ENCODE peak calls at places on chromosomes 7 and 10, in eight cellular contexts. P is cardiac fibroblast; H is endodermal cell; D is psoas muscle; L is coronary artery; A is AG04450; W is naive thymus-derived CD4-positive, alpha-beta T cell; V is OCI-LY7. N is an unnamed sample.

GRCh38 chr7:135490783-135491182 is 19.1 kb downstream of the CNOT4 start:
- DNase-seq in A (no peak), L (no peak), W (no peak), P (peak; percentile 66), D (no peak), H (no peak), V (no peak), N (no peak)

GRCh38 chr7:155471728-155472127 is 13.8 kb downstream of the EN2 start:
- DNase-seq in W (no peak), P (no peak), H (peak; percentile 63), A (no peak), D (no peak), V (no peak), L (no peak), N (no peak)

GRCh38 chr7:620052-620451 is 100.4 kb upstream of the PDGFA start:
- DNase-seq in L (no peak), P (peak; percentile 77), V (no peak), D (no peak), A (peak; percentile 26), H (no peak), W (no peak), N (no peak)

GRCh38 chr10:43408331-43408709 is 666 bp downstream of the HNRNPF start:
- DNase-seq in W (peak; percentile 61), A (no peak), L (peak; percentile 78), H (no peak), V (no peak), D (no peak), P (no peak), N (no peak)

GRCh38 chr7:99331002-99331401 is 5.3 kb downstream of the ARPC1A start:
- DNase-seq in L (no peak), H (no peak), P (no peak), V (no peak), W (no peak), D (no peak), A (no peak), N (no peak)

GRCh38 chr10:3169271-3169670 is 3.3 kb downstream of the PITRM1 start:
- DNase-seq in D (no peak), P (no peak), H (peak; percentile 27), V (no peak), L (no peak), A (no peak), W (no peak), N (no peak)

GRCh38 chr7:148142660-148143248 is 447.8 kb upstream of the C7orf33 start:
- DNase-seq in V (peak; percentile 27), W (no peak), D (no peak), A (no peak), H (peak; percentile 74), L (no peak), P (peak; percentile 64), N (peak; percentile 35)

GRCh38 chr10:26556756-26557640 is 118.9 kb downstream of the APBB1IP start:
- DNase-seq in L (no peak), W (no peak), V (peak; percentile 67), H (peak; percentile 71), A (no peak), P (peak; percentile 72), D (no peak), N (peak; percentile 38)

GRCh38 chr7:116259821-116260440 is 49.6 kb downstream of the TES start:
- DNase-seq in W (no peak), L (no peak), V (no peak), A (no peak), D (no peak), P (peak; percentile 73), H (no peak), N (no peak)

GRCh38 chr7:75563171-75563570 is 71.1 kb downstream of the SPDYE5 start:
- DNase-seq in V (no peak), D (no peak), W (no peak), H (no peak), L (no peak), A (no peak), P (no peak), N (no peak)

GRCh38 chr7:97697396-97697795 is 34.5 kb upstream of the TAC1 start:
- DNase-seq in H (no peak), L (no peak), W (no peak), D (no peak), P (no peak), A (no peak), V (no peak), N (no peak)

GRCh38 chr7:146736446-146737190 is 620.0 kb downstream of the CNTNAP2 start:
- DNase-seq in H (peak; percentile 43), P (peak; percentile 3), V (no peak), L (no peak), W (no peak), A (no peak), D (no peak), N (no peak)

GRCh38 chr7:129530881-129531391 is 28.6 kb downstream of the SMKR1 start:
- DNase-seq in V (no peak), D (no peak), L (no peak), A (peak; percentile 16), W (peak; percentile 58), P (peak; percentile 35), H (no peak), N (no peak)

GRCh38 chr7:116315293-116315692 is 105.0 kb downstream of the TES start:
- DNase-seq in V (no peak), H (no peak), A (no peak), W (no peak), L (no peak), D (no peak), P (no peak), N (no peak)

GRCh38 chr7:22002731-22003130 is 57.0 kb upstream of the CDCA7L start:
- DNase-seq in V (no peak), D (no peak), H (no peak), W (no peak), L (no peak), A (no peak), P (no peak), N (no peak)

GRCh38 chr7:22005151-22005550 is 59.5 kb upstream of the CDCA7L start:
- DNase-seq in W (no peak), D (no peak), A (no peak), H (no peak), P (no peak), V (no peak), L (no peak), N (no peak)

GRCh38 chr7:21999896-22000295 is 54.2 kb upstream of the CDCA7L start:
- DNase-seq in P (peak; percentile 2), A (no peak), D (no peak), H (no peak), W (no peak), L (no peak), V (no peak), N (no peak)

GRCh38 chr7:21996641-21997040 is 50.9 kb upstream of the CDCA7L start:
- DNase-seq in D (no peak), W (no peak), A (no peak), L (no peak), H (no peak), P (peak; percentile 4), V (no peak), N (no peak)

DNA sequence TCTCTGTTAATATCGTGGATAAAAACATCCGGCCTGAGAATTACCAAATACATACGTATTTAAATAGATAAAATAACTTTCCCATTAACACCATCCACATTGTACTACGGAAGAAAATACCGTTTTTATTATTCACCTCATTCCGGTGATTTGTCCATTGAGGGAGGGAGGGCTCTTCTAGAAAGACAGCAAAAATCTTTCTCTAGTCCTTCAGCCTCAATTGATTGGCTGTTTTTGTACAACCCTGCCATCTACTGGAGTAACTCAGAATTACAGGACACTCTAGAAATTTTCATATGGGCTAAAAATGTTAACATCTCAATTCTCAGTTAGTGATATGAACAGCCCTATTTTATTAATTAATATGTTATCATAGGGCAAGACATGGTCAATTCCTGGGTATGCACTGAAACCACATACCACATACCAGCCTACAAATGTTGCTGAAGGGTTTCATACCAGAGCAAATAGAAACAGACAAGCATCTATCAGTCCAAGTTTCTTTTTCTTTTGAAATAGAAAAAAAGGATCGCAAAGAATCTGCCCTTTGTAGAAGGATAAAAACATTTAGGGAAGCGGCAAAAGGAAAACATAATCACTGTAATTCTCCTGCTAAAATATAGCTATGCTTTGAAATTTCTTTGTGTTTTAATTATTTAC is 55.8 kb upstream of the CDCA7L start:
- DNase-seq in H (no peak), P (peak; percentile 78), D (no peak), W (no peak), L (no peak), A (peak; percentile 16), V (peak; percentile 67), N (peak; percentile 29)
- H3K4me3 ChIP-seq in H (no peak overlapping the region), P (no peak overlapping the region), D (no peak overlapping the region), W (no peak overlapping the region), L (no peak overlapping the region), A (no peak overlapping the region), V (no peak overlapping the region), N (no peak overlapping the region)

DNA sequence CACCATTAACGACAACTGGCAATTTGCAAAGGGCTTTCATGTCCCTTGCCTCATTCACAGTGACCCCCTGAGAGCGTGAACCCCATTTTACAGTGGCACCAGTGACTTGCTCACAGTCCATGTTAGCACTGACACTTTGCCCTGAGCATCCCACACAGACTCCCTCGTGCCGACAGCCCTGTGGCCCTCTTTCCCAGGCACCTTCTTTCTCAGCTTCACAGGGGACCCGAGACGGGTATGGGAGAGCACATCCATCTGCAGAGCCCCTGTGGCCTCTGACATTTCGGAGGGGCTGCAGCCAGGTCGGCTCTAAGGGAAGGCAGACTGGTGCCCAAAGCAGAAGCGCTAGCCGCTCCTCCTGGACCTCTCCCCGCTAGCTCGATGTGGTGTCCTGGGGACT is 10.8 kb downstream of the LOXL4 start:
- DNase-seq in A (no peak), H (no peak), W (no peak), V (no peak), L (no peak), D (no peak), P (no peak), N (no peak)
- H3K4me3 ChIP-seq in A (no peak overlapping the region), H (no peak overlapping the region), W (no peak overlapping the region), V (no peak overlapping the region), L (no peak overlapping the region), D (no peak overlapping the region), P (no peak overlapping the region), N (no peak overlapping the region)

DNA sequence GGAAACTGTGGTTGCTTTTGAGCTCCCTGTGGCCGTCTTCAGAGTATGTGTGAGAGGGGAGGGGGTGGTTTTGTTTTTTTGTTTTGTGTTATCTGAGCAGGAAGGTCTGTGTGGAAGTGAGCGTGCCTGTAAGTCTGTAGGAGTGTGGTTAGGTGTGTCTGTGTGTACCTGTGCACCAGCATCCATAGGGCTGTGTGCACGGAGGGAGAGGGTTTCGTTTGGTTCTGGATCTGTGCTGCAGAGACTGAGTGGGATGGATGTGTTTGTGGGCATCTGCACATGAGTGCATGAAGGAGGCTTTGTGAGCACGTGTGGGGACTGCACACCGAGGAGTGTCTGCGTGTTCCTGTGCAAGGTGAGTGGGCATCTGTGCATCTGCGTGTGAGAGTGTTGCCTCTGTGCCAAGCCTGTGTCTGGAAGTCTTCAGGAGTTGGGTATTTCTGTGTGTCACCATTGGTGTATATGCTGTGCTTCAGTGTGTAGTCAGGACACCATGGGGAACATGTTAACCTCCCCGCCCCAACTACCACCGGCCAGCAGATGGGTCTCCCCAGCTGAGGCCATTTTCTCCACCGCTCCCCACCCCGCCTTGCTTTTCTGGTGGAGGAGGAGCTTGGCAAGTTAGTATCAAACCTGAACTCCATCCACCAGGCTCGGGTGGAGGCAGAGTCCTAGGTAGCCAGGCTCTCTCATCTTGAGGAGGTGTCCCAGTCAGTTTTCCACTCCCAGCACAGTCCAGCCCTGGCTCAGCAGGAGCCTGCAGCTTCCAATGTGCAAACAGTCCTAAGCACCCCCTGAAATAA is 7.1 kb upstream of the TLX1 start:
- DNase-seq in V (no peak), P (no peak), W (no peak), L (no peak), A (no peak), H (peak; percentile 38), D (no peak), N (no peak)
- H3K4me3 ChIP-seq in V (no peak overlapping the region), P (no peak overlapping the region), W (peak overlapping the region; percentile 17), L (peak overlapping the region; percentile 64), A (no peak overlapping the region), H (no peak overlapping the region), D (peak overlapping the region; percentile 59), N (no peak overlapping the region)

GRCh38 chr7:86643478-86644281 is at the start of gene GRM3:
- DNase-seq in D (no peak), V (no peak), W (no peak), L (no peak), A (no peak), H (peak; percentile 89), P (peak; percentile 6), N (no peak)
- H3K4me3 ChIP-seq in D (peak within 1 kb of the TSS; percentile 44), V (no peak within 1 kb of the TSS), W (no peak within 1 kb of the TSS), L (peak within 1 kb of the TSS; percentile 55), A (no peak within 1 kb of the TSS), H (peak within 1 kb of the TSS; percentile 78), P (no peak within 1 kb of the TSS), N (no peak within 1 kb of the TSS)